ENCODE peak calls at places on chromosomes 4 and X, in five cellular contexts. N, J, P, K and H are unnamed samples.

GRCh38 chr4:153488006-153488718 is 22.0 kb downstream of the TMEM131L start:
- DNase-seq in P (no peak), J (peak; percentile 50), K (peak; percentile 51), N (no peak), H (no peak)

GRCh38 chr4:84218002-84218401 is 281.1 kb downstream of the NKX6-1 start:
- DNase-seq in J (no peak), P (peak; percentile 48), N (no peak), K (no peak), H (no peak)

GRCh38 chrX:132068405-132068804 is 45.3 kb downstream of the STK26 start:
- DNase-seq in P (no peak), K (peak; percentile 39), N (no peak), J (no peak), H (no peak)

GRCh38 chr4:1026115-1026514 is 14.7 kb downstream of the FGFRL1 start:
- DNase-seq in K (peak; percentile 76), J (peak; percentile 25), P (no peak), N (no peak), H (no peak)

GRCh38 chr4:113636877-113637276 is 124.7 kb downstream of the CAMK2D start:
- DNase-seq in J (peak; percentile 80), K (no peak), P (no peak), N (peak; percentile 80), H (no peak)

GRCh38 chr4:110032603-110033002 is 119.9 kb downstream of the EGF start:
- DNase-seq in N (no peak), P (no peak), J (peak; percentile 36), K (no peak), H (no peak)

GRCh38 chr4:99504804-99505502 is 5.9 kb upstream of the C4orf17 start:
- DNase-seq in J (no peak), K (peak; percentile 16), N (no peak), P (no peak), H (no peak)

GRCh38 chr4:26746742-26747351 is 113.8 kb upstream of the STIM2 start:
- DNase-seq in P (no peak), K (peak; percentile 29), J (no peak), N (no peak), H (no peak)

GRCh38 chr4:113674733-113675132 is 86.8 kb downstream of the CAMK2D start:
- DNase-seq in J (no peak), P (no peak), N (no peak), K (no peak), H (no peak)

GRCh38 chr4:57442834-57443291 is 332.7 kb upstream of the IGFBP7 start:
- DNase-seq in J (peak; percentile 56), P (peak; percentile 73), K (peak; percentile 64), N (peak; percentile 26), H (no peak)

GRCh38 chr4:8639777-8640720 is 47.5 kb downstream of the CPZ start:
- DNase-seq in N (no peak), J (no peak), K (no peak), P (no peak), H (no peak)

GRCh38 chrX:153886915-153887314 is 942 bp upstream of the L1CAM start:
- DNase-seq in K (no peak), N (no peak), J (no peak), P (no peak), H (peak; percentile 2)

GRCh38 chr4:52006887-52007286 is 13.3 kb downstream of the LRRC66 start:
- DNase-seq in K (no peak), J (no peak), P (no peak), N (no peak), H (no peak)

GRCh38 chr4:110620352-110621327 is 2.2 kb downstream of the PITX2 start:
- DNase-seq in J (peak; percentile 28), P (peak; percentile 93), K (peak; percentile 24), N (no peak), H (no peak)

GRCh38 chrX:13750204-13750603 is 15.7 kb downstream of the OFD1 start:
- DNase-seq in N (peak; percentile 41), J (peak; percentile 56), P (peak; percentile 31), K (peak; percentile 59), H (no peak)

GRCh38 chr4:5942947-5943346 is 50.1 kb upstream of the CRMP1 start:
- DNase-seq in P (no peak), J (no peak), K (no peak), N (no peak), H (no peak)

GRCh38 chr4:83599183-83599582 is 63.3 kb downstream of the GPAT3 start:
- DNase-seq in P (no peak), K (peak; percentile 72), J (peak; percentile 73), N (no peak), H (no peak)

GRCh38 chr4:76799718-76800117 is 98.2 kb downstream of the SOWAHB start:
- DNase-seq in P (no peak), K (no peak), N (no peak), J (no peak), H (no peak)

GRCh38 chr4:165331823-165332222 is 4.4 kb downstream of the MSMO1 start:
- DNase-seq in J (no peak), N (no peak), K (no peak), P (peak; percentile 34), H (no peak)
- H3K4me3 ChIP-seq in J (peak overlapping the region; percentile 33), N (peak overlapping the region; percentile 81), K (peak overlapping the region; percentile 95), P (peak overlapping the region; percentile 89), H (peak overlapping the region; percentile 32)

GRCh38 chr4:24736066-24736465 is 59.3 kb upstream of the SOD3 start:
- DNase-seq in K (peak; percentile 39), P (peak; percentile 34), N (no peak), J (peak; percentile 72), H (no peak)
- TF ChIP-seq CTCF in K (peak; percentile 42), P (peak; percentile 44), N (no peak), J (peak; percentile 89), H (peak; percentile 70)

DNA sequence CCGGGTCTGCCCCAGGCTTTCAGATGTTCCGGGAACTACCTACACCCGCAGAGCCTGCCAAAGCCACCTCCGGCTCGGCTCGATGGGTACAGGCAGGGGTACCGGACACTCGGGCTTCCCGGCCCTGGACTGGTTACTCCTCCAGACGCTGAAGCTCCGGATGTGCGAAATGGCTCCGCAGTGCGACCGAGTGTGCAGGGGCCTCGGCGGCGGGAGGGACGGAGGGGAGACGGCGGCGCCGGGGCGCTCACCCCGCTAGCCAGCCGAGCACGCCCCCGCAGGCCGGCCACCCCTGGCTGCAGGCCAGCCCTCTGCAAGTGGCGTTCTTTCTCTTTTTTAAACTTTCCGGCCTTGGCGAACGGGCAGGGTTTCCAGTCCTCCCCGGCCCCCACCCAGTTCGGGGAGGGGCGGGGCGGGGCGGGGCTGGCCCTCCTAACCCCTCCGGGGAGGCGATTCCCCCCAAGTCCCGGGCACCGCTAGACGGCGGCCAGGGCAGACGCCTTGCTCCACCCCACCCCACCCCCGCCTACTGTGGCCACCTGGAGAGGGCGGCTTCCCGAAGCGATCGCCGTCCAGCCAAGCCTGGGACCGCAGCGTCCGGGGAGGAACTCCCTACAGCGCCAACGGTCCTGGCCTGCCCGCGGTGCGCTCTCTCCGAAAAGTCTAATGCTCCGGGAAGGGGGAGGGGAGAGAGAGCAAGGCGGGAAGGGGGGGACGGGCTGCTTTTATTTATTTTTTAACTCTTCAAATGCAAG is 7.5 kb downstream of the BCOR start:
- DNase-seq in J (no peak), N (no peak), K (no peak), P (peak; percentile 67), H (no peak)
- H3K4me3 ChIP-seq in J (peak overlapping the region; percentile 45), N (peak overlapping the region; percentile 31), K (no peak overlapping the region), P (peak overlapping the region; percentile 48), H (peak overlapping the region; percentile 42)

GRCh38 chr4:125520258-125520990 is 205.7 kb downstream of the FAT4 start:
- DNase-seq in K (no peak), J (peak; percentile 79), P (no peak), N (no peak), H (no peak)

GRCh38 chr4:125526420-125526819 is 211.7 kb downstream of the FAT4 start:
- DNase-seq in J (peak; percentile 8), P (no peak), K (no peak), N (no peak), H (no peak)

GRCh38 chr4:125522992-125523391 is 208.2 kb downstream of the FAT4 start:
- DNase-seq in J (no peak), P (peak; percentile 34), K (no peak), N (no peak), H (no peak)

GRCh38 chr4:125519376-125520171 is 204.8 kb downstream of the FAT4 start:
- DNase-seq in P (no peak), J (no peak), K (no peak), N (no peak), H (no peak)

GRCh38 chr4:125522588-125522987 is 207.8 kb downstream of the FAT4 start:
- DNase-seq in N (no peak), P (no peak), K (no peak), J (no peak), H (no peak)
- TF ChIP-seq CTCF in N (no peak), P (no peak), K (no peak), J (no peak), H (no peak)

GRCh38 chrX:49838374-49838773 is 9.3 kb downstream of the PAGE4 start:
- DNase-seq in P (peak; percentile 50), N (no peak), J (peak; percentile 31), K (peak; percentile 23), H (no peak)
- H3K4me3 ChIP-seq in P (no peak overlapping the region), N (no peak overlapping the region), J (no peak overlapping the region), K (no peak overlapping the region), H (no peak overlapping the region)

DNA sequence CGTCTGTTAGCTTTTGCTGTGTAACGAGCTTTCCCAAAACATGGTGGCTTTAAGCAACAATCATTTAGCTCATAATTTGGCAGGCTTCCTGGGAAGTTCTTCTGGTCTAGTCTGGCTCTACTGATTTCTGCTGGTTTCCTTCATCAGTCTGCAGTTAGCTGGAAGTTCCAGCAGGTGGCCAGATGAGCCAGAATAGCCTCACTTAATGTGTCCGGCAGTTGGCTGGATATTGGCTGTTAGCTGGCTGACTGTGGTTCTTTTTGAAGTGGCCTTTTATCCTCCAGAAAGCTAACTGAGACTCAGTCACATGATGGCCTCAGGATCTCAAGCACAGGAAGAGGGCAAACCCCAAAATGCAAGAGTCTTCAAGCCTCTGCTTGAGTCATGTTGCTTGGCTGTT is 34.9 kb downstream of the FTHL17 start:
- DNase-seq in N (peak; percentile 23), K (peak; percentile 46), J (peak; percentile 68), P (peak; percentile 71), H (no peak)
- TF ChIP-seq CTCF in N (peak; percentile 74), K (peak; percentile 81), J (peak; percentile 80), P (peak; percentile 59), H (peak; percentile 69)

GRCh38 chr4:13536607-13537006 is 7.7 kb downstream of the NKX3-2 start:
- DNase-seq in P (no peak), K (no peak), N (no peak), J (no peak), H (no peak)

GRCh38 chr4:13538427-13538973 is 5.8 kb downstream of the NKX3-2 start:
- DNase-seq in K (no peak), P (no peak), J (no peak), N (no peak), H (no peak)

GRCh38 chr4:13535708-13536361 is 8.5 kb downstream of the NKX3-2 start:
- DNase-seq in N (no peak), K (no peak), J (no peak), P (peak; percentile 65), H (no peak)

GRCh38 chr4:13537832-13538177 is 6.5 kb downstream of the NKX3-2 start:
- DNase-seq in K (no peak), N (no peak), P (no peak), J (no peak), H (no peak)

GRCh38 chr4:13537011-13537831 is 7.1 kb downstream of the NKX3-2 start:
- DNase-seq in K (no peak), N (no peak), J (no peak), P (no peak), H (no peak)
- H3K4me3 ChIP-seq in K (no peak overlapping the region), N (no peak overlapping the region), J (no peak overlapping the region), P (no peak overlapping the region), H (no peak overlapping the region)

GRCh38 chrX:121000589-121000988 is 15.0 kb upstream of the CT47A1 start:
- DNase-seq in N (no peak), K (peak; percentile 55), J (peak; percentile 41), P (peak; percentile 13), H (no peak)
- TF ChIP-seq CTCF in N (peak; percentile 4), K (peak; percentile 46), J (peak; percentile 35), P (peak; percentile 41), H (peak; percentile 54)